ENCODE peak calls at places on chromosomes 2 and 18, in eight cellular contexts. K, U, N, M, P, G, X and A are unnamed samples.

GRCh38 chr2:205352593-205352992 is 329.7 kb upstream of the NRP2 start:
- DNase-seq in K (peak), U (no peak), N (no peak), M (no peak), P (no peak), G (no peak), X (peak), A (no peak)

GRCh38 chr2:75133621-75134020 is 65.7 kb downstream of the TACR1 start:
- DNase-seq in K (no peak), U (no peak), N (no peak), M (no peak), P (no peak), G (no peak), X (no peak), A (no peak)

GRCh38 chr2:109489296-109489695 is 124.5 kb downstream of the SEPTIN10 start:
- DNase-seq in K (no peak), U (no peak), N (no peak), M (no peak), P (no peak), G (no peak), X (no peak), A (no peak)

GRCh38 chr2:175151791-175152190 is 16.2 kb downstream of the ATF2 start:
- DNase-seq in K (no peak), U (no peak), N (no peak), M (no peak), P (no peak), G (no peak), X (no peak), A (no peak)

GRCh38 chr2:85893428-85894258 is 4.9 kb upstream of the ST3GAL5 start:
- DNase-seq in K (peak), U (no peak), N (no peak), M (no peak), P (no peak), G (no peak), X (peak), A (no peak)

GRCh38 chr18:46283268-46283667 is 179.1 kb downstream of the HAUS1 start:
- DNase-seq in K (peak), U (no peak), N (no peak), M (no peak), P (no peak), G (no peak), X (peak), A (no peak)

GRCh38 chr2:176079851-176080539 is 3.8 kb downstream of the EVX2 start:
- DNase-seq in K (peak), U (peak), N (peak), M (peak), P (no peak), G (no peak), X (peak), A (peak)

GRCh38 chr2:15507061-15507460 is 54.1 kb downstream of the NBAS start:
- DNase-seq in K (no peak), U (no peak), N (no peak), M (no peak), P (no peak), G (no peak), X (no peak), A (no peak)

GRCh38 chr2:32342811-32343210 is 14.0 kb upstream of the BIRC6 start:
- DNase-seq in K (no peak), U (no peak), N (no peak), M (no peak), P (no peak), G (no peak), X (no peak), A (no peak)

GRCh38 chr2:99430614-99431258 is 59.1 kb downstream of the REV1 start:
- DNase-seq in K (no peak), U (no peak), N (no peak), M (no peak), P (no peak), G (no peak), X (peak), A (no peak)

GRCh38 chr2:85259101-85259590 is 68.6 kb downstream of the TGOLN2 start:
- DNase-seq in K (no peak), U (no peak), N (no peak), M (no peak), P (no peak), G (no peak), X (peak), A (no peak)

GRCh38 chr18:76657428-76657827 is 162.4 kb upstream of the ZNF516 start:
- DNase-seq in K (no peak), U (no peak), N (no peak), M (no peak), P (no peak), G (no peak), X (peak), A (no peak)

GRCh38 chr18:64244571-64244970 is 95.7 kb upstream of the LINC00305 start:
- DNase-seq in K (peak), U (peak), N (no peak), M (no peak), P (no peak), G (no peak), X (no peak), A (no peak)

GRCh38 chr2:70009776-70010175 is 48.3 kb upstream of the ASPRV1 start:
- DNase-seq in K (no peak), U (no peak), N (no peak), M (no peak), P (no peak), G (no peak), X (no peak), A (no peak)

GRCh38 chr2:37472959-37473358 is 128.5 kb downstream of the QPCT start:
- DNase-seq in K (peak), U (no peak), N (no peak), M (no peak), P (peak), G (no peak), X (peak), A (no peak)

GRCh38 chr2:148704247-148704646 is 59.7 kb downstream of the EPC2 start:
- DNase-seq in K (no peak), U (no peak), N (no peak), M (no peak), P (no peak), G (no peak), X (no peak), A (no peak)

GRCh38 chr2:23751747-23752265 is 175.1 kb downstream of the ATAD2B start:
- DNase-seq in K (no peak), U (no peak), N (no peak), M (no peak), P (no peak), G (no peak), X (peak), A (no peak)